ENCODE peak calls at places on chromosomes 2 and 18, in eight cellular contexts. One of them, this sample, is unnamed. For H3K36me3, the result is how much of the 10 kb centered on the place peaks cover.

GRCh38 chr2:46643493-46643892 is 164.1 kb downstream of the TMEM247 start:
- DNase-seq in Peyer's patch: no peak
- DNase-seq in suprapubic skin: no peak
- DNase-seq in uterus: no peak
- DNase-seq in HCT116: no peak
- DNase-seq in breast epithelium: no peak
- DNase-seq in heart left ventricle: no peak
- DNase-seq in transverse colon: no peak
- DNase-seq in this sample: no peak

GRCh38 chr2:200297100-200297499 is 9.4 kb upstream of the SPATS2L start:
- DNase-seq in heart left ventricle: no peak
- DNase-seq in suprapubic skin: no peak
- DNase-seq in breast epithelium: no peak
- DNase-seq in Peyer's patch: no peak
- DNase-seq in uterus: no peak
- DNase-seq in transverse colon: no peak
- DNase-seq in HCT116: no peak
- DNase-seq in this sample: no peak

GRCh38 chr2:216465580-216466197 is 33.0 kb upstream of the RPL37A start:
- DNase-seq in Peyer's patch: no peak
- DNase-seq in HCT116: no peak
- DNase-seq in heart left ventricle: no peak
- DNase-seq in breast epithelium: no peak
- DNase-seq in suprapubic skin: no peak
- DNase-seq in uterus: no peak
- DNase-seq in transverse colon: no peak
- DNase-seq in this sample: no peak

GRCh38 chr2:161370981-161371380 is 45.1 kb upstream of the TBR1 start:
- DNase-seq in transverse colon: no peak
- DNase-seq in suprapubic skin: no peak
- DNase-seq in heart left ventricle: no peak
- DNase-seq in Peyer's patch: no peak
- DNase-seq in uterus: no peak
- DNase-seq in HCT116: no peak
- DNase-seq in breast epithelium: no peak
- DNase-seq in this sample: no peak

GRCh38 chr2:236646871-236647270 is 77.2 kb downstream of the ACKR3 start:
- DNase-seq in transverse colon: no peak
- DNase-seq in uterus: peak
- DNase-seq in HCT116: no peak
- DNase-seq in Peyer's patch: peak
- DNase-seq in heart left ventricle: peak
- DNase-seq in suprapubic skin: peak
- DNase-seq in breast epithelium: no peak
- DNase-seq in this sample: no peak

GRCh38 chr2:209316141-209316540 is 107.7 kb upstream of the MAP2 start:
- DNase-seq in breast epithelium: no peak
- DNase-seq in uterus: no peak
- DNase-seq in Peyer's patch: no peak
- DNase-seq in suprapubic skin: no peak
- DNase-seq in HCT116: no peak
- DNase-seq in transverse colon: no peak
- DNase-seq in heart left ventricle: no peak
- DNase-seq in this sample: no peak

GRCh38 chr2:144377929-144378328 is 142.0 kb downstream of the ZEB2 start:
- DNase-seq in HCT116: no peak
- DNase-seq in breast epithelium: no peak
- DNase-seq in suprapubic skin: no peak
- DNase-seq in transverse colon: no peak
- DNase-seq in Peyer's patch: no peak
- DNase-seq in uterus: no peak
- DNase-seq in heart left ventricle: no peak
- DNase-seq in this sample: no peak

GRCh38 chr18:52451851-52452250 is 111.9 kb downstream of the DCC start:
- DNase-seq in breast epithelium: no peak
- DNase-seq in transverse colon: no peak
- DNase-seq in HCT116: no peak
- DNase-seq in Peyer's patch: no peak
- DNase-seq in heart left ventricle: no peak
- DNase-seq in suprapubic skin: no peak
- DNase-seq in uterus: no peak
- DNase-seq in this sample: no peak

GRCh38 chr18:58284699-58285490 is 240.9 kb downstream of the NEDD4L start:
- DNase-seq in breast epithelium: no peak
- DNase-seq in suprapubic skin: no peak
- DNase-seq in heart left ventricle: no peak
- DNase-seq in uterus: no peak
- DNase-seq in HCT116: no peak
- DNase-seq in Peyer's patch: no peak
- DNase-seq in transverse colon: no peak
- DNase-seq in this sample: no peak

GRCh38 chr2:75276093-75277055 is 77.1 kb upstream of the TACR1 start:
- DNase-seq in heart left ventricle: no peak
- DNase-seq in HCT116: no peak
- DNase-seq in transverse colon: no peak
- DNase-seq in suprapubic skin: no peak
- DNase-seq in uterus: no peak
- DNase-seq in Peyer's patch: no peak
- DNase-seq in breast epithelium: no peak
- DNase-seq in this sample: no peak

GRCh38 chr18:58579561-58580047 is 49.3 kb downstream of the ALPK2 start:
- DNase-seq in transverse colon: no peak
- DNase-seq in Peyer's patch: no peak
- DNase-seq in breast epithelium: no peak
- DNase-seq in uterus: no peak
- DNase-seq in HCT116: no peak
- DNase-seq in suprapubic skin: no peak
- DNase-seq in heart left ventricle: no peak
- DNase-seq in this sample: no peak

GRCh38 chr2:191582355-191582754 is 95.6 kb upstream of the NABP1 start:
- DNase-seq in breast epithelium: no peak
- DNase-seq in HCT116: no peak
- DNase-seq in Peyer's patch: no peak
- DNase-seq in heart left ventricle: no peak
- DNase-seq in suprapubic skin: no peak
- DNase-seq in transverse colon: no peak
- DNase-seq in uterus: no peak
- DNase-seq in this sample: no peak

GRCh38 chr2:67311536-67311935 is 85.6 kb upstream of the ETAA1 start:
- DNase-seq in HCT116: no peak
- DNase-seq in heart left ventricle: no peak
- DNase-seq in transverse colon: no peak
- DNase-seq in uterus: no peak
- DNase-seq in breast epithelium: no peak
- DNase-seq in Peyer's patch: no peak
- DNase-seq in suprapubic skin: no peak
- DNase-seq in this sample: no peak

GRCh38 chr2:236661064-236661761 is 91.6 kb downstream of the ACKR3 start:
- DNase-seq in HCT116: no peak
- DNase-seq in breast epithelium: no peak
- DNase-seq in Peyer's patch: no peak
- DNase-seq in uterus: no peak
- DNase-seq in heart left ventricle: no peak
- DNase-seq in suprapubic skin: peak
- DNase-seq in transverse colon: no peak
- DNase-seq in this sample: no peak

GRCh38 chr18:79380816-79381806 is 14.6 kb upstream of the NFATC1 start:
- DNase-seq in Peyer's patch: peak
- DNase-seq in transverse colon: peak
- DNase-seq in heart left ventricle: peak
- DNase-seq in HCT116: no peak
- DNase-seq in breast epithelium: peak
- DNase-seq in uterus: peak
- DNase-seq in suprapubic skin: peak
- DNase-seq in this sample: peak

GRCh38 chr2:109633284-109633961 is 19.3 kb downstream of the SOWAHC start:
- DNase-seq in heart left ventricle: no peak
- DNase-seq in suprapubic skin: no peak
- DNase-seq in transverse colon: no peak
- DNase-seq in Peyer's patch: no peak
- DNase-seq in breast epithelium: no peak
- DNase-seq in uterus: no peak
- DNase-seq in HCT116: no peak
- DNase-seq in this sample: no peak

GRCh38 chr2:100718065-100718570 is 101.8 kb upstream of the NPAS2 start:
- DNase-seq in HCT116: no peak
- DNase-seq in uterus: no peak
- DNase-seq in transverse colon: no peak
- DNase-seq in Peyer's patch: no peak
- DNase-seq in heart left ventricle: no peak
- DNase-seq in breast epithelium: no peak
- DNase-seq in suprapubic skin: no peak
- DNase-seq in this sample: no peak

GRCh38 chr2:205495819-205496218 is 186.5 kb upstream of the NRP2 start:
- DNase-seq in uterus: no peak
- DNase-seq in transverse colon: no peak
- DNase-seq in suprapubic skin: no peak
- DNase-seq in HCT116: no peak
- DNase-seq in breast epithelium: no peak
- DNase-seq in heart left ventricle: no peak
- DNase-seq in Peyer's patch: no peak
- DNase-seq in this sample: no peak

GRCh38 chr18:67417864-67418523 is 98.5 kb downstream of the DSEL start:
- DNase-seq in heart left ventricle: no peak
- DNase-seq in uterus: no peak
- DNase-seq in Peyer's patch: no peak
- DNase-seq in transverse colon: no peak
- DNase-seq in HCT116: no peak
- DNase-seq in breast epithelium: no peak
- DNase-seq in suprapubic skin: no peak
- DNase-seq in this sample: no peak

GRCh38 chr2:85549095-85549494 is 10.1 kb downstream of the MAT2A start:
- DNase-seq in transverse colon: no peak
- DNase-seq in suprapubic skin: no peak
- DNase-seq in heart left ventricle: no peak
- DNase-seq in breast epithelium: no peak
- DNase-seq in HCT116: no peak
- DNase-seq in Peyer's patch: no peak
- DNase-seq in uterus: no peak
- DNase-seq in this sample: peak

GRCh38 chr2:85549826-85550225 is 10.9 kb downstream of the MAT2A start:
- DNase-seq in breast epithelium: no peak
- DNase-seq in HCT116: no peak
- DNase-seq in suprapubic skin: no peak
- DNase-seq in heart left ventricle: no peak
- DNase-seq in transverse colon: no peak
- DNase-seq in Peyer's patch: no peak
- DNase-seq in uterus: peak
- DNase-seq in this sample: no peak

GRCh38 chr2:85551698-85552678 is 9.3 kb downstream of the GGCX start:
- DNase-seq in HCT116: peak
- DNase-seq in transverse colon: peak
- DNase-seq in uterus: peak
- DNase-seq in suprapubic skin: peak
- DNase-seq in Peyer's patch: peak
- DNase-seq in breast epithelium: peak
- DNase-seq in heart left ventricle: peak
- DNase-seq in this sample: peak

GRCh38 chr2:85548608-85548900 is 9.6 kb downstream of the MAT2A start:
- DNase-seq in heart left ventricle: no peak
- DNase-seq in HCT116: no peak
- DNase-seq in uterus: no peak
- DNase-seq in Peyer's patch: no peak
- DNase-seq in suprapubic skin: no peak
- DNase-seq in breast epithelium: no peak
- DNase-seq in transverse colon: no peak
- DNase-seq in this sample: no peak

GRCh38 chr2:85550476-85550875 is 10.8 kb downstream of the GGCX start:
- DNase-seq in heart left ventricle: peak
- DNase-seq in suprapubic skin: no peak
- DNase-seq in transverse colon: no peak
- DNase-seq in uterus: no peak
- DNase-seq in HCT116: no peak
- DNase-seq in breast epithelium: no peak
- DNase-seq in Peyer's patch: no peak
- DNase-seq in this sample: no peak
- H3K36me3 ChIP-seq in heart left ventricle: half or more
- H3K36me3 ChIP-seq in suprapubic skin: half or more
- H3K36me3 ChIP-seq in transverse colon: under half
- H3K36me3 ChIP-seq in uterus: under half
- H3K36me3 ChIP-seq in HCT116: under half
- H3K36me3 ChIP-seq in breast epithelium: under half
- H3K36me3 ChIP-seq in Peyer's patch: half or more
- H3K36me3 ChIP-seq in this sample: under half

GRCh38 chr2:119224391-119224972 is 848 bp downstream of the STEAP3 start:
- DNase-seq in breast epithelium: no peak
- DNase-seq in heart left ventricle: no peak
- DNase-seq in Peyer's patch: no peak
- DNase-seq in transverse colon: peak
- DNase-seq in uterus: no peak
- DNase-seq in HCT116: no peak
- DNase-seq in suprapubic skin: no peak
- DNase-seq in this sample: no peak
- H3K27ac ChIP-seq in breast epithelium: peak
- H3K27ac ChIP-seq in heart left ventricle: peak
- H3K27ac ChIP-seq in Peyer's patch: no peak
- H3K27ac ChIP-seq in transverse colon: peak
- H3K27ac ChIP-seq in uterus: no peak
- H3K27ac ChIP-seq in HCT116: peak
- H3K27ac ChIP-seq in suprapubic skin: no peak
- H3K27ac ChIP-seq in this sample: no peak

GRCh38 chr2:240561325-240561971 is 1.3 kb downstream of the DUSP28 start:
- DNase-seq in heart left ventricle: no peak
- DNase-seq in HCT116: no peak
- DNase-seq in Peyer's patch: no peak
- DNase-seq in suprapubic skin: no peak
- DNase-seq in breast epithelium: peak
- DNase-seq in transverse colon: peak
- DNase-seq in uterus: no peak
- DNase-seq in this sample: peak
- TF ChIP-seq POLR2A in heart left ventricle: no peak
- TF ChIP-seq POLR2A in HCT116: no peak
- TF ChIP-seq POLR2A in Peyer's patch: no peak
- TF ChIP-seq POLR2A in suprapubic skin: peak
- TF ChIP-seq POLR2A in breast epithelium: no peak
- TF ChIP-seq POLR2A in transverse colon: peak
- TF ChIP-seq POLR2A in uterus: no peak
- TF ChIP-seq POLR2A in this sample: no peak

GRCh38 chr18:45463433-45463832 is 151.8 kb upstream of the SLC14A2 start:
- DNase-seq in breast epithelium: no peak
- DNase-seq in heart left ventricle: no peak
- DNase-seq in HCT116: no peak
- DNase-seq in uterus: no peak
- DNase-seq in Peyer's patch: no peak
- DNase-seq in transverse colon: no peak
- DNase-seq in suprapubic skin: no peak
- DNase-seq in this sample: no peak

GRCh38 chr18:45456076-45457066 is 158.9 kb upstream of the SLC14A2 start:
- DNase-seq in HCT116: no peak
- DNase-seq in uterus: no peak
- DNase-seq in suprapubic skin: no peak
- DNase-seq in transverse colon: no peak
- DNase-seq in Peyer's patch: no peak
- DNase-seq in breast epithelium: no peak
- DNase-seq in heart left ventricle: no peak
- DNase-seq in this sample: no peak

DNA sequence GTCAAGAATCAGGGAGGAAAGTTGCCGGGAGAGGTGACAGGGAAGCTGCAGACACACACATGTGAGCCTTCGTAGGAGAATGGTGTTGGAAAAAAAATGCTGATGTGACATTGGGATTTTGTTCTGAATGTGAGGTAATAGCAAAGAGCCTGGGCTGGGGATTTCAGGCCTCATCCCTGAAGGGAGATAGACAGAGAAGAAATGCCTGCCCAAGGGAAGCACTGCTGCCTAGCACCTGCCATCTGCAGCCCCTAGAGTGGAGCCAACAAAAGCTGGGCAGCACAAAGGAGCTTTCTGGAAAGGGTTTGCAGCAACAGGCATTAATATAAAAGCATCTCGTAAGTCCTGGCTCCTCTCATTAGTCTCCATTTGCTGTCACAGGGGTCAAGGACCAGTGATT is 157.3 kb upstream of the SLC14A2 start:
- DNase-seq in suprapubic skin: no peak
- DNase-seq in uterus: no peak
- DNase-seq in transverse colon: no peak
- DNase-seq in HCT116: no peak
- DNase-seq in Peyer's patch: no peak
- DNase-seq in breast epithelium: no peak
- DNase-seq in heart left ventricle: no peak
- DNase-seq in this sample: no peak
- H3K36me3 ChIP-seq in suprapubic skin: under half
- H3K36me3 ChIP-seq in uterus: under half
- H3K36me3 ChIP-seq in transverse colon: under half
- H3K36me3 ChIP-seq in HCT116: under half
- H3K36me3 ChIP-seq in Peyer's patch: under half
- H3K36me3 ChIP-seq in breast epithelium: under half
- H3K36me3 ChIP-seq in heart left ventricle: under half
- H3K36me3 ChIP-seq in this sample: under half